ENCODE peak calls at places on chromosomes 13 and 19, in seven cellular contexts. E is psoas muscle, X is thoracic aorta, N is pancreas, V is A549, B is adrenal gland, C is sigmoid colon. S is an unnamed sample.

GRCh38 chr19:48379058-48379457 is 12.3 kb downstream of the KDELR1 start:
- DNase-seq in E (no peak), X (no peak), N (no peak), V (no peak), B (no peak), C (no peak), S (no peak)

GRCh38 chr19:32098953-32099352 is 246.5 kb upstream of the ZNF507 start:
- DNase-seq in E (no peak), X (no peak), N (no peak), V (no peak), B (peak; percentile 8), C (no peak), S (no peak)

GRCh38 chr13:50202485-50202884 is 187.2 kb downstream of the KCNRG start:
- DNase-seq in E (no peak), X (no peak), N (no peak), V (no peak), B (no peak), C (no peak), S (no peak)

GRCh38 chr13:46552302-46552680 is 679 bp upstream of the LRCH1 start:
- DNase-seq in E (no peak), X (no peak), N (no peak), V (no peak), B (no peak), C (no peak), S (no peak)

GRCh38 chr19:31128291-31128690 is 220.9 kb downstream of the TSHZ3 start:
- DNase-seq in E (no peak), X (no peak), N (no peak), V (no peak), B (no peak), C (no peak), S (no peak)

GRCh38 chr19:44807652-44808462 is 1.0 kb upstream of the BCAM start:
- DNase-seq in E (no peak), X (no peak), N (peak; percentile 76), V (peak; percentile 82), B (peak; percentile 45), C (no peak), S (peak; percentile 98)

GRCh38 chr19:38145627-38146026 is 78.4 kb downstream of the DPF1 start:
- DNase-seq in E (no peak), X (no peak), N (no peak), V (no peak), B (peak; percentile 4), C (no peak), S (no peak)

GRCh38 chr19:49520705-49521319 is 7.0 kb upstream of the RCN3 start:
- DNase-seq in E (peak; percentile 63), X (no peak), N (no peak), V (no peak), B (peak; percentile 67), C (peak; percentile 75), S (no peak)

GRCh38 chr13:99063952-99064351 is 86.1 kb upstream of the DOCK9 start:
- DNase-seq in E (no peak), X (no peak), N (no peak), V (no peak), B (no peak), C (no peak), S (no peak)

GRCh38 chr13:102897371-102898138 is 51.7 kb downstream of the ERCC5 start:
- DNase-seq in E (peak; percentile 66), X (no peak), N (no peak), V (no peak), B (peak; percentile 67), C (no peak), S (no peak)

DNA sequence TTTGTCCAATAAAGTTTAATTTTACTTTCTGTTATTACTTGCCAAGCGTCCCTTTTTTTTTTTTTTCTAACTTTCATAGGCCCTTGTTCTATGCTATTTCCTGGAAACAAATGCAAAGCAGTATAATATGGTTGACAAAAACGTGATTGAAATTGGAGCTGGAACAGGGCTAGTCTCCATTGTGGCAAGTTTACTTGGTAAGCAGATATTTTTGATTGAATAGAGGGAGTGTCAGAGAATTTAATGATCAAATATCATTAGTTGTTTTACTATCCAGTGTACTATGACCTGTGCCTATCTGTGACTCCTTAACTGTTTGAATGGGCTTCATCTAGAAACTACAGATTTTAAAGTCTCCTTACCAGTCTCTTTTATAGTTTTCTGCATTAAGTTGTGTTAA is 46.7 kb downstream of the ERCC5 start:
- DNase-seq in E (no peak), X (no peak), N (no peak), V (no peak), B (no peak), C (no peak), S (no peak)
- TF ChIP-seq CTCF in E (no peak), X (no peak), N (no peak), V (no peak), B (no peak), C (no peak), S (no peak)

GRCh38 chr13:30798776-30799625 is 63.7 kb downstream of the ALOX5AP start:
- DNase-seq in E (no peak), X (no peak), N (no peak), V (no peak), B (no peak), C (peak; percentile 62), S (no peak)
- H3K4me1 ChIP-seq in E (peaks cover 3% of the 10 kb centered on the region), X (peaks cover 19% of the 10 kb centered on the region), N (peaks cover 8% of the 10 kb centered on the region), V (peaks cover 16% of the 10 kb centered on the region), B (peaks cover 29% of the 10 kb centered on the region), C (no peaks in the 10 kb centered on the region), S (peaks cover 5% of the 10 kb centered on the region)

DNA sequence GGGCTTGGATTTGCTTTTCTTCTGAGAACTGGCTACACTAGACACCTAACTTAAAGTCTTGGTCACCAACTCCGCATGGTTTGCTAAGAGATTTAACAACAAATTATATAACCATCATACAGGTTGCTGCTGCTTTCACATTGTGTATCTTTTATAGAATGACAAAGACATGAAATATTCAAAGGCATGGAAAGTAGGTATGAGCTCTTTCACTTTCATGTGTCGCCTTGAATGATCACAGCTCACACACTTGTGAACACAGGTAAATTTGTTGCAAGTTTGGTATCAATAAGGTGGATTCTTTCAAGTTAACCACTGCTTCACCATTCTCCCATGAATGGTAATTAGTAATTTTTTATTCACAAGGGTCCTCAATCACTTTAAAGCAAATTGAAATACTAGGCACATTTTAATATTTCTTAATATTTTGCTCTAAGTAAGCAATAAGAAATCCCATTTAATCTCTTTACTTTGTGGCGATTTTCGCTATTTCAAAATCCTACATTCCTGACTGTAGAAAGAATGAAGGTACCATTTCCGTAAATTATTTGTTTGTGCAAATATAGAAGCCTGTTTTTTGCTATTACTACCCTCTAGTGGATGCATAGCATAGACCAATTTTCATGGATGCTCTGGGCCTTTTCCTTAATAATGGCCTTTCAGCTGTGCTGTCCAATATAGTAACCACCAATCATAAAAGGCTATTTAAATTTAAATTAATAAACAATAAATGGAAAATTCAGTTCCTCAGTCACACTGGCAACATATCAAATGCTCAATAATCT is 45.5 kb upstream of the FREM2 start:
- DNase-seq in E (no peak), X (no peak), N (no peak), V (no peak), B (no peak), C (no peak), S (no peak)
- TF ChIP-seq CTCF in E (no peak), X (no peak), N (peak; percentile 17), V (no peak), B (peak; percentile 3), C (no peak), S (peak; percentile 35)

DNA sequence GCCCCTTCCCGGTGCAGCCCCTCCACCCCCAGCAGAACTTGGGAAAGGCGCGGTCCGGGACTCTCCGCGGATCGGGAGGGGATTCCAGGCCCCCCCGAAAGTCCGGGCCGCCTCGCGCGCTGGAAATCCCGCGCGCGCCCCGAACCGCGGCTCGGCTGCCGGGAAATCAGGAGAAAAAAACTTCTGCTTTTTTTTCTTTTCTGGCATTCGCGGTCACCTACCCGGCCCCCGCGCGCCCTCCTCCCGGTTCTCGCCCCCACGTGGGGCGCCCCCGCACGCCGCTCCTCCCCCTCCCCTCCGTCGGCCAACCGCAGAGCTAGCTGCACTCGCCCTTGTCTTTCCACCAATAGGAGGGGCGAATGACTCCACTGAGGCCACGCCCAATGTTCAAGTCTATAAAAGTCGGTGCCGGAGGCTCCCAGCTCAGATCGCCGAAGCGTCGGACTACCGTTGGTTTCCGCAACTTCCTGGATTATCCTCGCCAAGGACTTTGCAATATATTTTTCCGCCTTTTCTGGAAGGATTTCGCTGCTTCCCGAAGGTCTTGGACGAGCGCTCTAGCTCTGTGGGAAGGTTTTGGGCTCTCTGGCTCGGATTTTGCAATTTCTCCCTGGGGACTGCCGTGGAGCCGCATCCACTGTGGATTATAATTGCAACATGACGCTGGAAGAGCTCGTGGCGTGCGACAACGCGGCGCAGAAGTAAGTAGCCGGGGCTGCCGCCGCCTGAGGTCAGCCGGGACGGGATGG is at the start of gene GADD45B:
- DNase-seq in E (peak; percentile 98), X (peak; percentile 89), N (peak; percentile 99), V (peak; percentile 94), B (peak; percentile 98), C (peak; percentile 99), S (peak; percentile 98)
- H3K4me1 ChIP-seq in E (peaks cover 24% of the 10 kb centered on the region), X (peaks cover 21% of the 10 kb centered on the region), N (peaks cover 3% of the 10 kb centered on the region), V (peaks cover 9% of the 10 kb centered on the region), B (peaks cover 17% of the 10 kb centered on the region), C (no peaks in the 10 kb centered on the region), S (no peaks in the 10 kb centered on the region)

GRCh38 chr19:6417713-6418561 is 6.7 kb downstream of the KHSRP start:
- DNase-seq in E (peak; percentile 70), X (no peak), N (no peak), V (no peak), B (peak; percentile 84), C (peak; percentile 68), S (no peak)
- TF ChIP-seq CTCF in E (peak; percentile 41), X (no peak), N (no peak), V (peak; percentile 30), B (peak; percentile 75), C (no peak), S (peak; percentile 57)

DNA sequence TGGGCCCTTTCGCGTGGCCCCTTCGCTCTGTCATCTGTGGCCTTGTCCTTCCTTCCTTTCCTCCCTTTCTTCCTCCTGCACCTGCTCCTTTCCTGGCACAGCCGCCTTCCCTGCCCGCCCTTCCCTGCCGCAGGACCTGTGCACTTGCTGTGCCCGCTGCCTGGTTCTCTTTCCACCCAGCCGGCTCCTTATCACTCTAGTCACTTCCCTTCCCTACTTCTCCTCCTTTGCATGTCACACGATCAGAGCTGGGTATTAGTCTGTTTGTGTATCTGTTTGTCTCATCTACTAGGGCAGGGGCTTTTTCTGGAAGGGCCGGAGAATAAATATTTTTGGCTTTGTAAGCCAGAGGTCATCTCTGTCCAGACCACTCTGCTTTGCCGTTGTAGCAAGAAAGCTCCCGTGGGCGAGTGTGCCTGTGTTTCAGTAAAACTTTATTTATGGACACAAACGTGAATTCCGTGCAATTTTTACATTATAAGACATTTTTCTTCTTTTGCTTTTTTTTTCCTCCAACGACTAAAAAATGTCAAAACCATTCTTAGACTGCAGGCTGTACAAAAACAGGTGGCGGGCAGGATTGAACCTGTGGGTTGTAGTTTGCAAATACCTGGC is 6.0 kb downstream of the KDM4B start:
- DNase-seq in E (no peak), X (no peak), N (no peak), V (no peak), B (peak; percentile 39), C (no peak), S (no peak)
- H3K4me1 ChIP-seq in E (peaks cover 83% of the 10 kb centered on the region), X (peaks cover 58% of the 10 kb centered on the region), N (peaks cover 35% of the 10 kb centered on the region), V (peaks cover 59% of the 10 kb centered on the region), B (peaks cover 93% of the 10 kb centered on the region), C (no peaks in the 10 kb centered on the region), S (peaks cover 9% of the 10 kb centered on the region)

DNA sequence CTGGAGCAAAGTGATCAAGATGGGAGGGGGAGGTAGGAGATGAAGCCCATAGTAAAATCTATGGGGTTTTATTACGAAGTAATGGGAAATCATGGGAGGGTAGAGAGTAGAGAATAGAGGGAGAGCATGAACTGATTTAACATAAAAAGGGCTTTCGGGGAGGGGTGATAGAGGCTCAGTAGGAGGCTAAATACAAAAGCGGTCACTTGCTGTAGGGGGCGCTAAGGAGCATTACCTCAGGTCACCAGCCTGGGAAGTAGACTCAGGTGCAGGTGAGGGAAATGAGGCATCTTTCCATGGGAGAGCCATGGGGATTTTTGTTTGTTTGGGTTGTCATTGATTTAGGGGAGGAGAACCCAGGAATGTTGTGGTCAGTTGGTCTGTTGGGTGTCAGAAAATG is 14.1 kb downstream of the KRTDAP start:
- DNase-seq in E (no peak), X (no peak), N (no peak), V (no peak), B (no peak), C (no peak), S (no peak)
- TF ChIP-seq CTCF in E (no peak), X (no peak), N (no peak), V (peak; percentile 35), B (no peak), C (no peak), S (peak; percentile 26)

S was measured in Caco-2.